ENCODE peak calls at places on chromosome 18, in four cellular contexts. One of them, this sample, is unnamed.

GRCh38 chr18:59861963-59862819 is 37.6 kb upstream of the PMAIP1 start:
- DNase-seq in HL-60: peak
- DNase-seq in GM12878: peak
- DNase-seq in K562: no peak
- DNase-seq in this sample: no peak

GRCh38 chr18:58995663-58996062 is 131.0 kb downstream of the ZNF532 start:
- DNase-seq in HL-60: no peak
- DNase-seq in GM12878: no peak
- DNase-seq in K562: no peak
- DNase-seq in this sample: no peak

GRCh38 chr18:48997681-48997984 is 46.9 kb upstream of the SMAD7 start:
- DNase-seq in HL-60: no peak
- DNase-seq in GM12878: no peak
- DNase-seq in K562: no peak
- DNase-seq in this sample: no peak

GRCh38 chr18:48922801-48923730 is 27.7 kb downstream of the SMAD7 start:
- DNase-seq in HL-60: peak
- DNase-seq in GM12878: no peak
- DNase-seq in K562: peak
- DNase-seq in this sample: no peak

GRCh38 chr18:47036298-47036874 is 965 bp upstream of the ELOA2 start:
- DNase-seq in HL-60: peak
- DNase-seq in GM12878: no peak
- DNase-seq in K562: peak
- DNase-seq in this sample: no peak

GRCh38 chr18:61606759-61607158 is 273.5 kb downstream of the CDH20 start:
- DNase-seq in HL-60: no peak
- DNase-seq in GM12878: no peak
- DNase-seq in K562: peak
- DNase-seq in this sample: no peak

GRCh38 chr18:21742323-21742687 is 1.7 kb downstream of the MIB1 start:
- DNase-seq in HL-60: no peak
- DNase-seq in GM12878: no peak
- DNase-seq in K562: no peak
- DNase-seq in this sample: no peak

GRCh38 chr18:30970201-30970816 is 72.2 kb downstream of the DSC3 start:
- DNase-seq in HL-60: no peak
- DNase-seq in GM12878: no peak
- DNase-seq in K562: no peak
- DNase-seq in this sample: no peak

GRCh38 chr18:4524096-4524495 is 69.0 kb upstream of the DLGAP1 start:
- DNase-seq in HL-60: no peak
- DNase-seq in GM12878: no peak
- DNase-seq in K562: no peak
- DNase-seq in this sample: no peak

GRCh38 chr18:48780151-48781001 is 170.4 kb downstream of the SMAD7 start:
- DNase-seq in HL-60: no peak
- DNase-seq in GM12878: no peak
- DNase-seq in K562: no peak
- DNase-seq in this sample: no peak

GRCh38 chr18:63974991-63975390 is 5.1 kb downstream of the SERPINB8 start:
- DNase-seq in HL-60: peak
- DNase-seq in GM12878: no peak
- DNase-seq in K562: no peak
- DNase-seq in this sample: no peak

GRCh38 chr18:13370995-13371625 is 152.6 kb downstream of the LDLRAD4 start:
- DNase-seq in HL-60: no peak
- DNase-seq in GM12878: no peak
- DNase-seq in K562: no peak
- DNase-seq in this sample: no peak

GRCh38 chr18:73023975-73024374 is 156.2 kb upstream of the NETO1 start:
- DNase-seq in HL-60: no peak
- DNase-seq in GM12878: no peak
- DNase-seq in K562: no peak
- DNase-seq in this sample: no peak

GRCh38 chr18:48804856-48805610 is 145.7 kb downstream of the SMAD7 start:
- DNase-seq in HL-60: no peak
- DNase-seq in GM12878: no peak
- DNase-seq in K562: no peak
- DNase-seq in this sample: no peak

GRCh38 chr18:56973487-56973886 is 173.4 kb upstream of the BOD1L2 start:
- DNase-seq in HL-60: no peak
- DNase-seq in GM12878: no peak
- DNase-seq in K562: no peak
- DNase-seq in this sample: no peak

GRCh38 chr18:57956495-57956894 is 87.5 kb upstream of the NEDD4L start:
- DNase-seq in HL-60: no peak
- DNase-seq in GM12878: no peak
- DNase-seq in K562: no peak
- DNase-seq in this sample: no peak

GRCh38 chr18:69838620-69839411 is 108.9 kb downstream of the CD226 start:
- DNase-seq in HL-60: peak
- DNase-seq in GM12878: peak
- DNase-seq in K562: peak
- DNase-seq in this sample: no peak
- TF ChIP-seq SPI1 in HL-60: no peak
- TF ChIP-seq SPI1 in GM12878: no peak
- TF ChIP-seq SPI1 in K562: peak
- TF ChIP-seq SPI1 in this sample: no peak

GRCh38 chr18:9673296-9674251 is 34.5 kb upstream of the RAB31 start:
- DNase-seq in HL-60: peak
- DNase-seq in GM12878: peak
- DNase-seq in K562: peak
- DNase-seq in this sample: peak
- TF ChIP-seq SPI1 in HL-60: peak
- TF ChIP-seq SPI1 in GM12878: peak
- TF ChIP-seq SPI1 in K562: peak
- TF ChIP-seq SPI1 in this sample: peak

GRCh38 chr18:6146309-6146661 is 251.0 kb upstream of the TMEM200C start:
- DNase-seq in HL-60: no peak
- DNase-seq in GM12878: no peak
- DNase-seq in K562: no peak
- DNase-seq in this sample: no peak
- TF ChIP-seq SPI1 in HL-60: no peak
- TF ChIP-seq SPI1 in GM12878: no peak
- TF ChIP-seq SPI1 in K562: no peak
- TF ChIP-seq SPI1 in this sample: no peak

DNA sequence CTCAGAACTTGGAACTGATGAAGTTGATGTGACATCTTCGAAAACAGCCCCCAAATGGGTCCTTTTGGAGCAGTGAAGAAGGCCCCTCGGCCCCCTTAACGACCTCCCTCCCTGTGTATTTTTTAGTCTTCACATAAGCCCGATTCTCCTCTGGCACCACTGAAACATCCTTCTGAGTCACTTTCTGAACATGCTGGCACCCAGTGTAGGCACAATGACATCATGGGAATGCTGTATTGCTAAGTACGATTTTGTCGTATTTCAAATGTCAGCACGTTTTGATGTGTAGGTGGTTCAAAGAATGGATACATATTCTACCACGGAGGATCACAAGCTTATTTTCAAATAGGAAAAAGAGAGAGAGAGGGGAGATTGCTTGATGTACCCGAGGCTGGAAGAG is 111.7 kb upstream of the RIOK3 start:
- DNase-seq in HL-60: no peak
- DNase-seq in GM12878: no peak
- DNase-seq in K562: no peak
- DNase-seq in this sample: no peak
- TF ChIP-seq SPI1 in HL-60: no peak
- TF ChIP-seq SPI1 in GM12878: no peak
- TF ChIP-seq SPI1 in K562: no peak
- TF ChIP-seq SPI1 in this sample: no peak

GRCh38 chr18:9103488-9103887 is 989 bp downstream of the NDUFV2 start:
- DNase-seq in HL-60: no peak
- DNase-seq in GM12878: no peak
- DNase-seq in K562: no peak
- DNase-seq in this sample: no peak
- TF ChIP-seq SPI1 in HL-60: no peak
- TF ChIP-seq SPI1 in GM12878: no peak
- TF ChIP-seq SPI1 in K562: no peak
- TF ChIP-seq SPI1 in this sample: no peak

GRCh38 chr18:54263904-54264336 is 5.4 kb upstream of the POLI start:
- DNase-seq in HL-60: no peak
- DNase-seq in GM12878: peak
- DNase-seq in K562: no peak
- DNase-seq in this sample: no peak
- TF ChIP-seq SPI1 in HL-60: no peak
- TF ChIP-seq SPI1 in GM12878: no peak
- TF ChIP-seq SPI1 in K562: no peak
- TF ChIP-seq SPI1 in this sample: no peak

DNA sequence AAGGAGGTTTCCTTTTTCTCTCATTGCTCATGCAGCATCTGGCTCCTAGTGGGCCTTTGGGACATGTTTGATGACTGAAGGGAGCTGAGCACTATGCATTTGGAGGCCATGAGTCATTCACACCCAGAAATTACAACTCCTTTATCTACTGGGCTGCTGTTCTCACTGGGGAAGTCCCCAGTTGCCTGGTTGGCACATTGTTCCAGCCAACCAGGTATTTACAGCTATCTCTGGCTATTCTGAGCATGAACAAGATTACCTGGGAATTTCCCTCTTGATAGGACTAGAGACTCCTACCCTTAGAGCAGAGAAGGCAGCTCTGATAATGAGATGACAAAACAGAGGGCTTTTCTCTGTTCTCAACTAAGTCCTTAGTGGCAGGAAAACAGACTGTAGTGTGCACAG is 206.5 kb downstream of the SETBP1 start:
- DNase-seq in HL-60: no peak
- DNase-seq in GM12878: peak
- DNase-seq in K562: no peak
- DNase-seq in this sample: peak
- TF ChIP-seq SPI1 in HL-60: no peak
- TF ChIP-seq SPI1 in GM12878: no peak
- TF ChIP-seq SPI1 in K562: no peak
- TF ChIP-seq SPI1 in this sample: peak

DNA sequence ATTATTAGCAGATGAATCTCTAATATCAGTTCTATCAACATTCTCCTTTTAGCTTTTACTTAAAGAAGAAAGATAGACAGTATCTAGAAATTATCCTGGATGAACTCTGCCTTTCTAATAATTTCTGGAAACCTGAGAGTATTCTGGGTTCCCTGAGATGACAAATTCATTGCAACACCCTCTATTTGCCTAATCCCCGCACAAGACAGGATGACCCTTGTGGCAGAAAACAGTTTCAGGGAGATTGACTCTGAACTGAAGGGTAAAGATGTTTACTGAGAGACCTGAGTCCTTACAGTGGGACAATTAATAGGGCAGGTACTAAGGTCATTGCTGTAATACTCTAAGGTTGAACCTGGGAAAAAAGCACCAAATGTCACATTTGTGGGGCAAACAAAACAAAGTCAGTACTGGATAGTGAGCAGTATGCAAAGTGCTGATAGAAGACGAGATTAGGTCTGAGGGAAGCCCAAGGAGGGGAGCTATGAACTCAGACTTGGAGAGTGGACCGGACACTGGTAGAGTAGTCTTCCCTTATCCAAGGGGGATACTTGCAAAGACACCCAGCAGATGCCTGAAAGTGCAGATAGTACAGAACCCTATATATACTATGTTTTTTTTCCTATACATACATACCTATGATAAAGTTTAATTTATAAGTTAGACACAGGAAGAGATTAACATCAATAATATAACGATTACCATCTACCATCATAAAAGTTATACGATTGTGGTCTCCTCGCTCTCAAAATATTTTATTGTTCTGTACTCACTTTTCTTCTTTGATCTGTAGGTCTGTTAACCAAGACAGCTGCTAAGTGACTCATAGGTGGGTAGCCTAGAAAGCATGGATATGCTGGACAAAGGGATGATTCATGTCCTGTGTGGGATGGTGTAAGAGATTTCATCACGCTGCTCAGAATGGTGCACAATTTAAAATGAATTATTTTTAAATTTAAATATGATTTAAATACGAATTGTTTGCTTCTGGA is 148.3 kb upstream of the KLHL14 start:
- DNase-seq in HL-60: peak
- DNase-seq in GM12878: no peak
- DNase-seq in K562: no peak
- DNase-seq in this sample: no peak
- TF ChIP-seq SPI1 in HL-60: no peak
- TF ChIP-seq SPI1 in GM12878: no peak
- TF ChIP-seq SPI1 in K562: no peak
- TF ChIP-seq SPI1 in this sample: no peak

DNA sequence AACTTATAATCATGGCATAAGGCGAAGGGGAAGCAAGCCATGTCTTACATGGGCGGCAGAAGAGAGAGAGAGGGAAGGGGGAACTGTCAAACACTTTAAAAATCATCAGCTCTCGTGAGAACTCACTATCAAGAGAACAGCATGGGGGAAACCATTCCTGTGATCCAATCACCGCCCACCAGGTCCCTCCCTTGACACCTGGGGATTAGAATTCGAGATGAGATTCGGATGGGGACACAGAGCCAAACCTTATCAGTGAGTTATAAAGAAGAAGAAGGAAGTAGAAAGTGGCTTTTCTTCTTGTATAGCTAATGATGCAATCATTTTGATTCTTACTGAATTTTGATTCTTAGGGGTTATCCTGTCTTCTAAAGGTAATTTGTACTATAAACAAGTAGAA is 51.4 kb downstream of the SMCHD1 start:
- DNase-seq in HL-60: peak
- DNase-seq in GM12878: no peak
- DNase-seq in K562: no peak
- DNase-seq in this sample: no peak
- TF ChIP-seq SPI1 in HL-60: no peak
- TF ChIP-seq SPI1 in GM12878: no peak
- TF ChIP-seq SPI1 in K562: no peak
- TF ChIP-seq SPI1 in this sample: no peak

DNA sequence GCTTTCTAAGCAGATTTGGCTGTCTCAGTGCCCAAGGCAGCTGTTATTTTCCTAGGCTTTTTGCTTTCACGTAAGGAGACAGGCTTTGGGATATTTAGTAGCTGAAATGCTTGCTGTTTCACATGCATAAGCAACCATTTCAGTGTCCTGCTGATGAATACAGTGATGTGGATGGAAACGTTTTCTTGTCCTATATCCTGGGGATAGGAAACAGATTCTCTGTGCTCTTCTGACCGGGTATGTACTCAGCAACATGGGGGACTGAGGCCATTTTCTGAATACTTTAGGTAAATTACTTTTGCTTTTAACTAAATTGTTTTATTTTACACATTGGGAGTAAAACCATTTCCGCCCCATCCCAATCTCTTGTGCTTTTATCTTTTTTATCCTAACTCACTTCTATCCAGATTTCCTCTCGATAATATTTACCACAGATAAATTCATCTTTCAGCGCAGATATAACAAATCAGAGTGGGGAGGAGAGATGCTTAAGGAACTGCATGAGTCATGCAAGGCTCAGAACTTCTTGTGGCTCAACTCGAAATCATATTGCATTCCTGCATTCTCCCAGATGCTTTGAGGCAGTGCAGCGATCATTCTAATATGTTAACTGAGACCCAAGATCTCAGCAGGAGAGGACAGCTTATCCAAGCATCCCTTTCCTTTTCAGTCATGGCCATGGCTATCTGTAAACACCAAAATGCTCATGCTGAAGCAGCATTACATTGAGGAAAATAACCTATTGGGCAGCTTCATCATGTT is 22.3 kb downstream of the GALR1 start:
- DNase-seq in HL-60: no peak
- DNase-seq in GM12878: no peak
- DNase-seq in K562: no peak
- DNase-seq in this sample: no peak
- TF ChIP-seq SPI1 in HL-60: no peak
- TF ChIP-seq SPI1 in GM12878: no peak
- TF ChIP-seq SPI1 in K562: no peak
- TF ChIP-seq SPI1 in this sample: no peak

This sample was measured in GM12891.